ENCODE peak calls at places on chromosomes 13 and 19, in nine cellular contexts. I is prostate gland; A is heart left ventricle; T is tibial nerve; R is brain microvascular endothelial cell; C is endodermal cell; V is CD4-positive, alpha-beta T cell; L is ovary; O is BJ. K is an unnamed sample.

GRCh38 chr13:50361282-50361681 is 346.0 kb downstream of the KCNRG start:
- DNase-seq in I (no peak), A (no peak), T (no peak), R (no peak), C (no peak), V (no peak), L (no peak), O (no peak), K (no peak)

GRCh38 chr19:17419154-17419490 is 725 bp upstream of the MVB12A start:
- DNase-seq in I (no peak), A (no peak), T (no peak), R (no peak), C (no peak), V (no peak), L (no peak), O (no peak), K (no peak)

GRCh38 chr19:17902701-17903100 is 30.1 kb upstream of the CCDC124 start:
- DNase-seq in I (no peak), A (no peak), T (no peak), R (peak; percentile 18), C (no peak), V (no peak), L (no peak), O (peak; percentile 12), K (no peak)

GRCh38 chr13:98839826-98840769 is 87.6 kb upstream of the SLC15A1 start:
- DNase-seq in I (peak; percentile 43), A (peak; percentile 52), T (peak; percentile 47), R (peak; percentile 54), C (peak; percentile 92), V (no peak), L (peak; percentile 29), O (no peak), K (peak; percentile 75)

GRCh38 chr19:1756264-1756663 is 3.0 kb downstream of the ONECUT3 start:
- DNase-seq in I (no peak), A (no peak), T (no peak), R (no peak), C (no peak), V (no peak), L (no peak), O (no peak), K (no peak)

GRCh38 chr19:33022472-33023116 is 42.1 kb downstream of the RHPN2 start:
- DNase-seq in I (no peak), A (no peak), T (no peak), R (no peak), C (peak; percentile 93), V (no peak), L (no peak), O (no peak), K (peak; percentile 51)

GRCh38 chr13:35732565-35732964 is 256.1 kb upstream of the MAB21L1 start:
- DNase-seq in I (no peak), A (no peak), T (no peak), R (no peak), C (no peak), V (no peak), L (no peak), O (no peak), K (no peak)

GRCh38 chr13:73902847-73903246 is 231.4 kb downstream of the KLF12 start:
- DNase-seq in I (no peak), A (no peak), T (no peak), R (no peak), C (no peak), V (no peak), L (no peak), O (no peak), K (no peak)

GRCh38 chr19:52935434-52935833 is 12.2 kb upstream of the ZNF888 start:
- DNase-seq in I (no peak), A (no peak), T (no peak), R (peak; percentile 43), C (no peak), V (no peak), L (no peak), O (no peak), K (no peak)

GRCh38 chr13:37049810-37050209 is 9.7 kb downstream of the SUPT20H start:
- DNase-seq in I (no peak), A (no peak), T (no peak), R (no peak), C (no peak), V (no peak), L (no peak), O (no peak), K (no peak)

GRCh38 chr19:35126624-35126959 is 8.3 kb downstream of the LGI4 start:
- DNase-seq in I (no peak), A (no peak), T (no peak), R (no peak), C (no peak), V (no peak), L (no peak), O (no peak), K (no peak)

GRCh38 chr13:46523972-46524737 is 28.8 kb upstream of the LRCH1 start:
- DNase-seq in I (no peak), A (peak; percentile 19), T (no peak), R (no peak), C (no peak), V (no peak), L (no peak), O (no peak), K (no peak)

GRCh38 chr13:28138756-28139470 is 568 bp downstream of the PAN3 start:
- DNase-seq in I (peak; percentile 70), A (peak; percentile 90), T (peak; percentile 87), R (peak; percentile 85), C (peak; percentile 90), V (peak; percentile 90), L (peak; percentile 86), O (peak; percentile 37), K (peak; percentile 87)

GRCh38 chr13:79457948-79458347 is 23.0 kb upstream of the NDFIP2 start:
- DNase-seq in I (no peak), A (no peak), T (no peak), R (peak; percentile 93), C (no peak), V (no peak), L (no peak), O (peak; percentile 59), K (no peak)

GRCh38 chr13:97238432-97238831 is 16.3 kb downstream of the MBNL2 start:
- DNase-seq in I (no peak), A (no peak), T (no peak), R (no peak), C (no peak), V (no peak), L (no peak), O (no peak), K (no peak)

GRCh38 chr13:36965767-36966166 is 33.4 kb downstream of the ALG5 start:
- DNase-seq in I (no peak), A (no peak), T (no peak), R (peak; percentile 90), C (no peak), V (no peak), L (no peak), O (peak; percentile 46), K (no peak)

GRCh38 chr13:37485766-37486165 is 112.8 kb downstream of the POSTN start:
- DNase-seq in I (no peak), A (no peak), T (no peak), R (no peak), C (no peak), V (no peak), L (no peak), O (no peak), K (no peak)

GRCh38 chr19:35348909-35349611 is 1.4 kb downstream of the FFAR1 start:
- DNase-seq in I (no peak), A (no peak), T (no peak), R (no peak), C (peak; percentile 53), V (no peak), L (peak; percentile 87), O (no peak), K (peak; percentile 22)

GRCh38 chr13:47679391-47679790 is 321.7 kb downstream of the SUCLA2 start:
- DNase-seq in I (no peak), A (no peak), T (no peak), R (peak; percentile 65), C (no peak), V (no peak), L (no peak), O (peak; percentile 54), K (no peak)

GRCh38 chr13:113546571-113547247 is 37.8 kb upstream of the TFDP1 start:
- DNase-seq in I (no peak), A (no peak), T (peak; percentile 26), R (peak; percentile 34), C (no peak), V (no peak), L (no peak), O (no peak), K (no peak)

GRCh38 chr13:71210861-71211260 is 656.1 kb downstream of the DACH1 start:
- DNase-seq in I (no peak), A (no peak), T (no peak), R (no peak), C (no peak), V (no peak), L (no peak), O (no peak), K (no peak)

DNA sequence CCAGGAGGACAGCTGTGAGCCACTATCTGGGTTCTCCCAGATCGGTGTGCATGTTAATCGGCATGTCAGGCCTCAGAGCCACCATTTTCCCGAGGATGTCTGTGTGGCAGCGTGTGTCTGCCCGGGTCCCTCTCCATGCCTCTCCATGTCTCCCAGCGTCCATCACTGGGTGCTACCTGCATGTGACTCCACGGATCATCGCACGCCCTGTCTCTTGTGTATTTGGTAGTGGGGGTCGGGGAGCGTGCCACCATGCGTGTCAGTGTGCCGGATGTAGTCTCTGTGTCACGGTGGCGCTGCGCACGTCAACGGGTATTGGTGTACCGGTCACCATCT is 5.9 kb downstream of the NFIX start:
- DNase-seq in I (no peak), A (no peak), T (peak; percentile 9), R (no peak), C (no peak), V (no peak), L (no peak), O (no peak), K (no peak)
- H3K27me3 ChIP-seq in I (no peaks in the 10 kb centered on the region), A (peaks cover 3% of the 10 kb centered on the region), T (no peaks in the 10 kb centered on the region), R (no peaks in the 10 kb centered on the region), C (peaks cover 90% of the 10 kb centered on the region), V (no peaks in the 10 kb centered on the region), L (no peaks in the 10 kb centered on the region), O (no peaks in the 10 kb centered on the region), K (no peaks in the 10 kb centered on the region)

DNA sequence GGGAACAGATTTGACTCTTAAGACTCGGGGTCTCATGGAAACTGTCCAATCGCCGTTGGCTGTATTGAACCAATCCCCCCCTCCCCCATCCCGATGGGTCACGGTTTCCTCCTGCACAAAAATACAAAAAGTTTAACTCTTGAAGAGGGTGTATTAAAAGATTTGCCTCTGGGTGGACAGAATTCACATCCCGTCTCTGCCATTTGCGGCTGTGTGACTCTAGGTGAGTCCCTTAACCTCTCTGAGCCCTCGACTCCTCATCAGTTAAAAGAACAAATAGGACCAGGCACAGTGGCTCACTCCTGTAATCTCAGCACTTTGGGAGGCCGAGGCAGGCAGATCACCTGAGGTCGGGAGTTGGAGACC is 31.3 kb upstream of the FEM1A start:
- DNase-seq in I (no peak), A (no peak), T (no peak), R (no peak), C (no peak), V (no peak), L (no peak), O (no peak), K (no peak)
- H3K27me3 ChIP-seq in I (no peaks in the 10 kb centered on the region), A (no peaks in the 10 kb centered on the region), T (no peaks in the 10 kb centered on the region), R (no peaks in the 10 kb centered on the region), C (peaks cover 16% of the 10 kb centered on the region), V (peaks cover 42% of the 10 kb centered on the region), L (no peaks in the 10 kb centered on the region), O (peaks cover 8% of the 10 kb centered on the region), K (no peaks in the 10 kb centered on the region)

GRCh38 chr19:51123381-51124186 is 1.1 kb upstream of the SIGLEC9 start:
- DNase-seq in I (no peak), A (no peak), T (peak; percentile 51), R (no peak), C (no peak), V (peak; percentile 51), L (no peak), O (no peak), K (no peak)
- H3K27me3 ChIP-seq in I (peaks cover 2% of the 10 kb centered on the region), A (no peaks in the 10 kb centered on the region), T (no peaks in the 10 kb centered on the region), R (no peaks in the 10 kb centered on the region), C (no peaks in the 10 kb centered on the region), V (no peaks in the 10 kb centered on the region), L (no peaks in the 10 kb centered on the region), O (no peaks in the 10 kb centered on the region), K (no peaks in the 10 kb centered on the region)

GRCh38 chr19:38488096-38488495 is 54.6 kb downstream of the RYR1 start:
- DNase-seq in I (no peak), A (no peak), T (no peak), R (no peak), C (no peak), V (no peak), L (no peak), O (no peak), K (no peak)
- H3K27me3 ChIP-seq in I (no peaks in the 10 kb centered on the region), A (no peaks in the 10 kb centered on the region), T (no peaks in the 10 kb centered on the region), R (no peaks in the 10 kb centered on the region), C (no peaks in the 10 kb centered on the region), V (no peaks in the 10 kb centered on the region), L (no peaks in the 10 kb centered on the region), O (no peaks in the 10 kb centered on the region), K (no peaks in the 10 kb centered on the region)